ENCODE peak calls at places on chromosomes 7 and 10, in nine cellular contexts. One of them, this sample, is unnamed.

GRCh38 chr10:123229927-123230630 is 75.9 kb downstream of the BUB3 start:
- DNase-seq in heart right ventricle: no peak
- DNase-seq in RWPE2: no peak
- DNase-seq in NT2/D1: no peak
- DNase-seq in left ventricle myocardium inferior: no peak
- DNase-seq in uterus: no peak
- DNase-seq in right cardiac atrium: no peak
- DNase-seq in Panc1: no peak
- DNase-seq in tibial artery: no peak
- DNase-seq in this sample: no peak

GRCh38 chr10:86344714-86345161 is 21.9 kb downstream of the GRID1 start:
- DNase-seq in RWPE2: peak; percentile 39
- DNase-seq in right cardiac atrium: no peak
- DNase-seq in heart right ventricle: no peak
- DNase-seq in left ventricle myocardium inferior: no peak
- DNase-seq in Panc1: no peak
- DNase-seq in NT2/D1: no peak
- DNase-seq in uterus: no peak
- DNase-seq in tibial artery: peak; percentile 51
- DNase-seq in this sample: peak; percentile 62

GRCh38 chr7:117588352-117588794 is 108.5 kb downstream of the CFTR start:
- DNase-seq in NT2/D1: no peak
- DNase-seq in left ventricle myocardium inferior: no peak
- DNase-seq in tibial artery: no peak
- DNase-seq in right cardiac atrium: no peak
- DNase-seq in RWPE2: no peak
- DNase-seq in heart right ventricle: no peak
- DNase-seq in uterus: no peak
- DNase-seq in Panc1: no peak
- DNase-seq in this sample: no peak

GRCh38 chr10:88106348-88106747 is 242.9 kb downstream of the PTEN start:
- DNase-seq in left ventricle myocardium inferior: no peak
- DNase-seq in Panc1: no peak
- DNase-seq in NT2/D1: no peak
- DNase-seq in heart right ventricle: no peak
- DNase-seq in uterus: no peak
- DNase-seq in RWPE2: no peak
- DNase-seq in right cardiac atrium: no peak
- DNase-seq in tibial artery: no peak
- DNase-seq in this sample: no peak

GRCh38 chr10:44947356-44948152 is 12.0 kb upstream of the RASSF4 start:
- DNase-seq in uterus: no peak
- DNase-seq in heart right ventricle: no peak
- DNase-seq in left ventricle myocardium inferior: no peak
- DNase-seq in Panc1: no peak
- DNase-seq in NT2/D1: no peak
- DNase-seq in right cardiac atrium: no peak
- DNase-seq in RWPE2: no peak
- DNase-seq in tibial artery: peak; percentile 41
- DNase-seq in this sample: peak; percentile 48

GRCh38 chr7:8131694-8132605 is 130.0 kb downstream of the ICA1 start:
- DNase-seq in left ventricle myocardium inferior: no peak
- DNase-seq in NT2/D1: no peak
- DNase-seq in tibial artery: no peak
- DNase-seq in right cardiac atrium: no peak
- DNase-seq in RWPE2: no peak
- DNase-seq in uterus: no peak
- DNase-seq in heart right ventricle: no peak
- DNase-seq in Panc1: no peak
- DNase-seq in this sample: no peak

GRCh38 chr10:33329178-33329577 is 5.3 kb downstream of the NRP1 start:
- DNase-seq in right cardiac atrium: no peak
- DNase-seq in NT2/D1: no peak
- DNase-seq in left ventricle myocardium inferior: no peak
- DNase-seq in heart right ventricle: no peak
- DNase-seq in RWPE2: no peak
- DNase-seq in tibial artery: no peak
- DNase-seq in Panc1: no peak
- DNase-seq in uterus: no peak
- DNase-seq in this sample: no peak

GRCh38 chr7:94972296-94972695 is 64.9 kb downstream of the PPP1R9A start:
- DNase-seq in heart right ventricle: no peak
- DNase-seq in uterus: no peak
- DNase-seq in right cardiac atrium: no peak
- DNase-seq in left ventricle myocardium inferior: no peak
- DNase-seq in NT2/D1: no peak
- DNase-seq in RWPE2: no peak
- DNase-seq in Panc1: peak; percentile 32
- DNase-seq in tibial artery: no peak
- DNase-seq in this sample: no peak

GRCh38 chr7:141702047-141702567 is at the start of gene DENND11:
- DNase-seq in Panc1: no peak
- DNase-seq in uterus: no peak
- DNase-seq in heart right ventricle: peak; percentile 62
- DNase-seq in right cardiac atrium: peak; percentile 84
- DNase-seq in tibial artery: peak; percentile 74
- DNase-seq in RWPE2: no peak
- DNase-seq in left ventricle myocardium inferior: peak; percentile 56
- DNase-seq in NT2/D1: no peak
- DNase-seq in this sample: no peak

GRCh38 chr10:117796394-117796793 is 250.3 kb downstream of the RAB11FIP2 start:
- DNase-seq in uterus: peak; percentile 36
- DNase-seq in right cardiac atrium: no peak
- DNase-seq in heart right ventricle: no peak
- DNase-seq in Panc1: no peak
- DNase-seq in NT2/D1: no peak
- DNase-seq in left ventricle myocardium inferior: no peak
- DNase-seq in RWPE2: no peak
- DNase-seq in tibial artery: no peak
- DNase-seq in this sample: no peak

GRCh38 chr7:48176356-48176893 is 5.2 kb downstream of the ABCA13 start:
- DNase-seq in left ventricle myocardium inferior: no peak
- DNase-seq in heart right ventricle: no peak
- DNase-seq in RWPE2: no peak
- DNase-seq in tibial artery: no peak
- DNase-seq in uterus: no peak
- DNase-seq in right cardiac atrium: no peak
- DNase-seq in Panc1: no peak
- DNase-seq in NT2/D1: no peak
- DNase-seq in this sample: no peak

GRCh38 chr7:24905996-24906770 is 73.8 kb downstream of the OSBPL3 start:
- DNase-seq in right cardiac atrium: no peak
- DNase-seq in uterus: no peak
- DNase-seq in Panc1: no peak
- DNase-seq in heart right ventricle: no peak
- DNase-seq in tibial artery: no peak
- DNase-seq in RWPE2: no peak
- DNase-seq in left ventricle myocardium inferior: no peak
- DNase-seq in NT2/D1: no peak
- DNase-seq in this sample: no peak

GRCh38 chr10:48885376-48885775 is 54.3 kb downstream of the LRRC18 start:
- DNase-seq in Panc1: no peak
- DNase-seq in heart right ventricle: no peak
- DNase-seq in RWPE2: no peak
- DNase-seq in NT2/D1: peak; percentile 9
- DNase-seq in uterus: no peak
- DNase-seq in left ventricle myocardium inferior: no peak
- DNase-seq in right cardiac atrium: no peak
- DNase-seq in tibial artery: no peak
- DNase-seq in this sample: no peak

GRCh38 chr7:31073486-31074383 is 21.6 kb downstream of the ADCYAP1R1 start:
- DNase-seq in Panc1: no peak
- DNase-seq in tibial artery: no peak
- DNase-seq in RWPE2: peak; percentile 34
- DNase-seq in uterus: no peak
- DNase-seq in right cardiac atrium: no peak
- DNase-seq in heart right ventricle: no peak
- DNase-seq in left ventricle myocardium inferior: peak; percentile 21
- DNase-seq in NT2/D1: no peak
- DNase-seq in this sample: peak; percentile 71

GRCh38 chr10:69643779-69644657 is 14.0 kb downstream of the FAM241B start:
- DNase-seq in NT2/D1: no peak
- DNase-seq in RWPE2: peak; percentile 44
- DNase-seq in right cardiac atrium: no peak
- DNase-seq in heart right ventricle: no peak
- DNase-seq in left ventricle myocardium inferior: no peak
- DNase-seq in Panc1: no peak
- DNase-seq in tibial artery: no peak
- DNase-seq in uterus: no peak
- DNase-seq in this sample: peak; percentile 39

GRCh38 chr7:47180268-47180826 is 401.6 kb downstream of the TNS3 start:
- DNase-seq in RWPE2: no peak
- DNase-seq in Panc1: peak; percentile 36
- DNase-seq in left ventricle myocardium inferior: peak; percentile 38
- DNase-seq in heart right ventricle: no peak
- DNase-seq in uterus: peak; percentile 73
- DNase-seq in NT2/D1: peak; percentile 63
- DNase-seq in tibial artery: no peak
- DNase-seq in right cardiac atrium: no peak
- DNase-seq in this sample: no peak

GRCh38 chr7:39609462-39610149 is 13.8 kb upstream of the RALA start:
- DNase-seq in heart right ventricle: peak; percentile 33
- DNase-seq in RWPE2: no peak
- DNase-seq in uterus: no peak
- DNase-seq in Panc1: no peak
- DNase-seq in right cardiac atrium: peak; percentile 73
- DNase-seq in tibial artery: no peak
- DNase-seq in NT2/D1: no peak
- DNase-seq in left ventricle myocardium inferior: peak; percentile 33
- DNase-seq in this sample: no peak

GRCh38 chr7:26052721-26053120 is 99.3 kb upstream of the NFE2L3 start:
- DNase-seq in RWPE2: no peak
- DNase-seq in left ventricle myocardium inferior: no peak
- DNase-seq in NT2/D1: no peak
- DNase-seq in tibial artery: no peak
- DNase-seq in Panc1: no peak
- DNase-seq in uterus: no peak
- DNase-seq in heart right ventricle: no peak
- DNase-seq in right cardiac atrium: no peak
- DNase-seq in this sample: no peak

GRCh38 chr7:20798694-20799121 is 12.0 kb upstream of the SP8 start:
- DNase-seq in uterus: no peak
- DNase-seq in NT2/D1: no peak
- DNase-seq in heart right ventricle: no peak
- DNase-seq in tibial artery: no peak
- DNase-seq in Panc1: no peak
- DNase-seq in left ventricle myocardium inferior: no peak
- DNase-seq in right cardiac atrium: no peak
- DNase-seq in RWPE2: no peak
- DNase-seq in this sample: no peak

GRCh38 chr7:138974103-138974502 is 7.1 kb downstream of the KIAA1549 start:
- DNase-seq in heart right ventricle: no peak
- DNase-seq in tibial artery: no peak
- DNase-seq in NT2/D1: no peak
- DNase-seq in RWPE2: no peak
- DNase-seq in right cardiac atrium: no peak
- DNase-seq in left ventricle myocardium inferior: no peak
- DNase-seq in uterus: no peak
- DNase-seq in Panc1: no peak
- DNase-seq in this sample: no peak
- H3K4me3 ChIP-seq in heart right ventricle: no peak overlapping the region
- H3K4me3 ChIP-seq in tibial artery: no peak overlapping the region
- H3K4me3 ChIP-seq in NT2/D1: no peak overlapping the region
- H3K4me3 ChIP-seq in RWPE2: no peak overlapping the region
- H3K4me3 ChIP-seq in right cardiac atrium: no peak overlapping the region
- H3K4me3 ChIP-seq in left ventricle myocardium inferior: no peak overlapping the region
- H3K4me3 ChIP-seq in uterus: no peak overlapping the region
- H3K4me3 ChIP-seq in Panc1: no peak overlapping the region
- H3K4me3 ChIP-seq in this sample: no peak overlapping the region

DNA sequence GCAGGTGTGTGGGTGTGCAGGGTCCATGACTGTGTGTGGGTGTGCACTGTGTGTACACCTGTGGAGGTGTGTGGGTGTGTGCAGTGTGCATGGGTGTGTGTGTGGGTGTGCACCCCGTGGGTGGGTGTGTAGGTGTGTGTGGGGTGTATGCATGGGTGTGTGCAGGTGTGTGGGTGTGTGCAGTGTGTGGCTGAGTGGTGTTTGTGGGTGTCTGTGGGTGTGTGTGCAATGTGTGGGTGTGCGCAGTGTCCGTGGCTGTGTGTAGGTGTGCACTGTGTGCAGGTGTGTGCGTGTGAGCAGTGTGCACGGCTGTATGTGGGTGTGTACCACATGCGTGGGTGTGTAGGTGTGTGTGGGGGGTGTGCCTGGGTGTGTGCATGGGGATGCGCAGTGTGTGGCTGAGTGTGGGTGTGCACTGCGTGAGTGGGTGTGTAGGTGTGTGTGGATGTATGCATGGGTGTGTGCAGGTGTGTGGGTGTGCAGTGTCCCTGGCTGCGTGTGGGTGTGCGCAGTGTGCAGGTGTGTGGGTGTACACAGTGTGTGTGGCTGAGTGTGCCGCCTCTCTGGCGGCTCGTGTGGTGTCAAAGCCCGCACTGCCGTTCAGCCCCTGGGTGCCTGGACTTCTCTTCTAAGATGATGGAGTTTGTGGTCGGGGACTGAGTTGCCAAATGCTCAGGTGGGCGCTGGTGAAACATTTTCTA is 208.3 kb downstream of the DNAJB6 start:
- DNase-seq in left ventricle myocardium inferior: no peak
- DNase-seq in right cardiac atrium: no peak
- DNase-seq in tibial artery: peak; percentile 34
- DNase-seq in Panc1: no peak
- DNase-seq in NT2/D1: no peak
- DNase-seq in heart right ventricle: no peak
- DNase-seq in RWPE2: peak; percentile 35
- DNase-seq in uterus: no peak
- DNase-seq in this sample: peak; percentile 39
- H3K9me3 ChIP-seq in left ventricle myocardium inferior: no peaks in the 10 kb centered on the region
- H3K9me3 ChIP-seq in right cardiac atrium: no peaks in the 10 kb centered on the region
- H3K9me3 ChIP-seq in tibial artery: no peaks in the 10 kb centered on the region
- H3K9me3 ChIP-seq in Panc1: no peaks in the 10 kb centered on the region
- H3K9me3 ChIP-seq in NT2/D1: no peaks in the 10 kb centered on the region
- H3K9me3 ChIP-seq in heart right ventricle: no peaks in the 10 kb centered on the region
- H3K9me3 ChIP-seq in RWPE2: no peaks in the 10 kb centered on the region
- H3K9me3 ChIP-seq in uterus: no peaks in the 10 kb centered on the region
- H3K9me3 ChIP-seq in this sample: no peaks in the 10 kb centered on the region

DNA sequence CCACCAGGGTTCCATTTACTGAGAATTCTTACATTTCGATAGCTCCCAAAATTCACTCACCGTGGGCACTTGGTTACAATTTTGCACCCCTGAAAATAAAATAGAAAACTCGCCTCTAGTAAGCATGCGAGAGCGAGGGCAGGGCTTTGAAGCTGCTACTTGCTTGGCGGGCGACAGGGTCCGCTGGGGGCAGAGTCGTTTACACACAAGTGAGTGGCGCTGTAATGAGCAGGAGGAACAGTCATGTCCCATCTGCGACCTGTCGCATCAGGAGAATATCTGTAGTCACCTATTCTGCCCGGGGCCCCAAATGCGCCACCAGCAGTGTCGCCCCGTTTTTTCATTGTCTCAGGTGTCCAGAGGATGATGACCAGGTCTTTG is 1.2 kb upstream of the MEOX2 start:
- DNase-seq in heart right ventricle: peak; percentile 50
- DNase-seq in tibial artery: peak; percentile 68
- DNase-seq in uterus: peak; percentile 27
- DNase-seq in right cardiac atrium: peak; percentile 70
- DNase-seq in Panc1: no peak
- DNase-seq in NT2/D1: no peak
- DNase-seq in RWPE2: no peak
- DNase-seq in left ventricle myocardium inferior: peak; percentile 31
- DNase-seq in this sample: no peak
- H3K4me3 ChIP-seq in heart right ventricle: peak overlapping the region; percentile 71
- H3K4me3 ChIP-seq in tibial artery: peak overlapping the region; percentile 72
- H3K4me3 ChIP-seq in uterus: no peak overlapping the region
- H3K4me3 ChIP-seq in right cardiac atrium: peak overlapping the region; percentile 53
- H3K4me3 ChIP-seq in Panc1: no peak overlapping the region
- H3K4me3 ChIP-seq in NT2/D1: peak overlapping the region; percentile 3
- H3K4me3 ChIP-seq in RWPE2: no peak overlapping the region
- H3K4me3 ChIP-seq in left ventricle myocardium inferior: peak overlapping the region; percentile 75
- H3K4me3 ChIP-seq in this sample: peak overlapping the region; percentile 51

GRCh38 chr7:158310924-158311713 is 276.5 kb downstream of the PTPRN2 start:
- DNase-seq in left ventricle myocardium inferior: no peak
- DNase-seq in uterus: no peak
- DNase-seq in RWPE2: no peak
- DNase-seq in Panc1: no peak
- DNase-seq in tibial artery: no peak
- DNase-seq in right cardiac atrium: no peak
- DNase-seq in NT2/D1: no peak
- DNase-seq in heart right ventricle: no peak
- DNase-seq in this sample: no peak
- H3K9me3 ChIP-seq in left ventricle myocardium inferior: peaks cover 32% of the 10 kb centered on the region
- H3K9me3 ChIP-seq in uterus: no peaks in the 10 kb centered on the region
- H3K9me3 ChIP-seq in RWPE2: peaks cover 15% of the 10 kb centered on the region
- H3K9me3 ChIP-seq in Panc1: peaks cover 16% of the 10 kb centered on the region
- H3K9me3 ChIP-seq in tibial artery: no peaks in the 10 kb centered on the region
- H3K9me3 ChIP-seq in right cardiac atrium: no peaks in the 10 kb centered on the region
- H3K9me3 ChIP-seq in NT2/D1: peaks cover 34% of the 10 kb centered on the region
- H3K9me3 ChIP-seq in heart right ventricle: peaks cover 26% of the 10 kb centered on the region
- H3K9me3 ChIP-seq in this sample: no peaks in the 10 kb centered on the region

This sample was measured in sigmoid colon.